ENCODE peak calls at places on chromosomes 16 and 17, in seven cellular contexts. One of them, this sample, is unnamed. For H3K4me1, the result is how much of the 10 kb centered on the place peaks cover.

GRCh38 chr17:4331614-4332013 is 34.9 kb downstream of the UBE2G1 start:
- DNase-seq in HCT116: no peak
- DNase-seq in fibroblast of lung: no peak
- DNase-seq in neuronal stem cell: no peak
- DNase-seq in mammary epithelial cell: no peak
- DNase-seq in cardiac muscle cell: no peak
- DNase-seq in aorta: no peak
- DNase-seq in this sample: no peak

GRCh38 chr16:81261049-81261648 is 22.7 kb downstream of the BCO1 start:
- DNase-seq in HCT116: peak
- DNase-seq in fibroblast of lung: no peak
- DNase-seq in neuronal stem cell: no peak
- DNase-seq in mammary epithelial cell: no peak
- DNase-seq in cardiac muscle cell: peak
- DNase-seq in aorta: no peak
- DNase-seq in this sample: no peak

GRCh38 chr17:32142857-32143524 is 689 bp downstream of the RHOT1 start:
- DNase-seq in HCT116: peak
- DNase-seq in fibroblast of lung: peak
- DNase-seq in neuronal stem cell: peak
- DNase-seq in mammary epithelial cell: peak
- DNase-seq in cardiac muscle cell: peak
- DNase-seq in aorta: peak
- DNase-seq in this sample: peak

GRCh38 chr16:31458073-31458834 is 1.0 kb upstream of the ARMC5 start:
- DNase-seq in HCT116: no peak
- DNase-seq in fibroblast of lung: no peak
- DNase-seq in neuronal stem cell: no peak
- DNase-seq in mammary epithelial cell: peak
- DNase-seq in cardiac muscle cell: peak
- DNase-seq in aorta: peak
- DNase-seq in this sample: no peak

GRCh38 chr17:51251010-51251409 is 8.8 kb downstream of the MBTD1 start:
- DNase-seq in HCT116: no peak
- DNase-seq in fibroblast of lung: no peak
- DNase-seq in neuronal stem cell: no peak
- DNase-seq in mammary epithelial cell: no peak
- DNase-seq in cardiac muscle cell: peak
- DNase-seq in aorta: no peak
- DNase-seq in this sample: peak

GRCh38 chr17:64771980-64772844 is 110.1 kb upstream of the SMURF2 start:
- DNase-seq in HCT116: no peak
- DNase-seq in fibroblast of lung: no peak
- DNase-seq in neuronal stem cell: no peak
- DNase-seq in mammary epithelial cell: no peak
- DNase-seq in cardiac muscle cell: no peak
- DNase-seq in aorta: no peak
- DNase-seq in this sample: no peak

GRCh38 chr17:951388-952132 is 28.0 kb downstream of the NXN start:
- DNase-seq in HCT116: no peak
- DNase-seq in fibroblast of lung: peak
- DNase-seq in neuronal stem cell: peak
- DNase-seq in mammary epithelial cell: peak
- DNase-seq in cardiac muscle cell: peak
- DNase-seq in aorta: peak
- DNase-seq in this sample: peak

GRCh38 chr17:76643553-76644148 is at the start of gene ST6GALNAC1:
- DNase-seq in HCT116: no peak
- DNase-seq in fibroblast of lung: no peak
- DNase-seq in neuronal stem cell: no peak
- DNase-seq in mammary epithelial cell: no peak
- DNase-seq in cardiac muscle cell: peak
- DNase-seq in aorta: no peak
- DNase-seq in this sample: no peak

GRCh38 chr16:8271344-8271743 is 319.0 kb downstream of the TMEM114 start:
- DNase-seq in HCT116: no peak
- DNase-seq in fibroblast of lung: no peak
- DNase-seq in neuronal stem cell: no peak
- DNase-seq in mammary epithelial cell: no peak
- DNase-seq in cardiac muscle cell: no peak
- DNase-seq in aorta: no peak
- DNase-seq in this sample: no peak

GRCh38 chr16:86931410-86931941 is 353.1 kb downstream of the FOXL1 start:
- DNase-seq in HCT116: no peak
- DNase-seq in fibroblast of lung: peak
- DNase-seq in neuronal stem cell: no peak
- DNase-seq in mammary epithelial cell: peak
- DNase-seq in cardiac muscle cell: peak
- DNase-seq in aorta: peak
- DNase-seq in this sample: peak

GRCh38 chr16:83615553-83615952 is 192.2 kb upstream of the HSBP1 start:
- DNase-seq in HCT116: no peak
- DNase-seq in fibroblast of lung: peak
- DNase-seq in neuronal stem cell: no peak
- DNase-seq in mammary epithelial cell: no peak
- DNase-seq in cardiac muscle cell: peak
- DNase-seq in aorta: no peak
- DNase-seq in this sample: peak

GRCh38 chr16:85555549-85556455 is 57.3 kb upstream of the GSE1 start:
- DNase-seq in HCT116: no peak
- DNase-seq in fibroblast of lung: no peak
- DNase-seq in neuronal stem cell: no peak
- DNase-seq in mammary epithelial cell: peak
- DNase-seq in cardiac muscle cell: peak
- DNase-seq in aorta: peak
- DNase-seq in this sample: peak
- H3K4me1 ChIP-seq in HCT116: half or more
- H3K4me1 ChIP-seq in fibroblast of lung: under half
- H3K4me1 ChIP-seq in neuronal stem cell: under half
- H3K4me1 ChIP-seq in mammary epithelial cell: under half
- H3K4me1 ChIP-seq in cardiac muscle cell: under half
- H3K4me1 ChIP-seq in aorta: under half
- H3K4me1 ChIP-seq in this sample: under half

DNA sequence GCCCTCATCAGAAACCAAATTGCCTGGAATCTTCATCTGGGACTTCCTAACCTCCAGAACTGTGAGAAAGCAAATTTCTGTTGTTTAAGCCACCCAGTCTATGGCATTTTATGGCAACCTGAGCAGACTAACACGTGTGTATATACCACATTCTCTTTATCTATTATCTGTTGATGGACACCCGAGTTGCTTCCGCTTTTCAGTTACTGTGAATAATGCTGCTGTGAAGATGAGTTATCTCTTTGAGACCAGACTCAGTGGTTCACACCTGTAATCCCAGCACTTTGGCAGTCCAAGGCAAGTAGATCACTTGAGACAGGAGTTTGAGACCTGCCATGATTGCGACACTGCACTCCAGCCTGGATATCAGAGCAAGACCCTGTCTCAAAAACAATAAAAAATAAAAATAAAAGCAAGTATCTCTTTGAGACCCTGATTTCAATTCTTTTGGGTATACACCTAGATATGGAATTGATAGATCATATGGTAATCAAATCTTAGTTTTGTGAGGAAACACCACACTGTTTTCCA is 27.2 kb upstream of the CNEP1R1 start:
- DNase-seq in HCT116: no peak
- DNase-seq in fibroblast of lung: no peak
- DNase-seq in neuronal stem cell: no peak
- DNase-seq in mammary epithelial cell: no peak
- DNase-seq in cardiac muscle cell: no peak
- DNase-seq in aorta: no peak
- DNase-seq in this sample: no peak
- H3K27ac ChIP-seq in HCT116: no peak
- H3K27ac ChIP-seq in fibroblast of lung: no peak
- H3K27ac ChIP-seq in neuronal stem cell: no peak
- H3K27ac ChIP-seq in mammary epithelial cell: no peak
- H3K27ac ChIP-seq in cardiac muscle cell: no peak
- H3K27ac ChIP-seq in aorta: no peak
- H3K27ac ChIP-seq in this sample: no peak

GRCh38 chr17:8091033-8091687 is 3.6 kb upstream of the ALOX12B start:
- DNase-seq in HCT116: no peak
- DNase-seq in fibroblast of lung: no peak
- DNase-seq in neuronal stem cell: no peak
- DNase-seq in mammary epithelial cell: no peak
- DNase-seq in cardiac muscle cell: peak
- DNase-seq in aorta: no peak
- DNase-seq in this sample: no peak
- H3K4me1 ChIP-seq in HCT116: under half
- H3K4me1 ChIP-seq in fibroblast of lung: under half
- H3K4me1 ChIP-seq in neuronal stem cell: under half
- H3K4me1 ChIP-seq in mammary epithelial cell: under half
- H3K4me1 ChIP-seq in cardiac muscle cell: under half
- H3K4me1 ChIP-seq in aorta: under half
- H3K4me1 ChIP-seq in this sample: under half

GRCh38 chr16:29927523-29927905 is 1.5 kb upstream of the KCTD13 start:
- DNase-seq in HCT116: no peak
- DNase-seq in fibroblast of lung: no peak
- DNase-seq in neuronal stem cell: no peak
- DNase-seq in mammary epithelial cell: no peak
- DNase-seq in cardiac muscle cell: no peak
- DNase-seq in aorta: no peak
- DNase-seq in this sample: peak
- H3K27ac ChIP-seq in HCT116: no peak
- H3K27ac ChIP-seq in fibroblast of lung: peak
- H3K27ac ChIP-seq in neuronal stem cell: no peak
- H3K27ac ChIP-seq in mammary epithelial cell: no peak
- H3K27ac ChIP-seq in cardiac muscle cell: no peak
- H3K27ac ChIP-seq in aorta: no peak
- H3K27ac ChIP-seq in this sample: no peak